ENCODE peak calls at places on chromosomes 5 and 9, in six cellular contexts. G is psoas muscle, I is body of pancreas, N is bronchial epithelial cell, A is PC-9, J is transverse colon. M is an unnamed sample. For H3K36me3, the result is how much of the 10 kb centered on the place peaks cover.

GRCh38 chr5:171681667-171682066 is 104.0 kb upstream of the SMIM23 start:
- DNase-seq in J (no peak), N (peak), I (no peak), G (no peak), A (no peak), M (no peak)

GRCh38 chr5:147072591-147072990 is 162.2 kb upstream of the STK32A start:
- DNase-seq in J (no peak), G (no peak), I (peak), N (no peak), A (no peak), M (no peak)

GRCh38 chr5:172936441-172936840 is 22.8 kb upstream of the RPL26L1 start:
- DNase-seq in J (no peak), A (no peak), I (no peak), N (no peak), G (no peak), M (no peak)

GRCh38 chr9:70532753-70533152 is 118.3 kb upstream of the KLF9 start:
- DNase-seq in A (no peak), I (no peak), G (no peak), N (no peak), J (no peak), M (no peak)

GRCh38 chr9:105076729-105077128 is 148.8 kb upstream of the ABCA1 start:
- DNase-seq in I (no peak), A (no peak), G (no peak), J (no peak), N (no peak), M (no peak)

GRCh38 chr5:85182344-85182743 is 797.7 kb upstream of the EDIL3 start:
- DNase-seq in G (no peak), N (no peak), J (no peak), A (no peak), I (no peak), M (no peak)

GRCh38 chr5:143533978-143534763 is 130.7 kb upstream of the NR3C1 start:
- DNase-seq in J (no peak), N (no peak), I (peak), A (peak), G (no peak), M (no peak)

GRCh38 chr9:137310190-137311052 is 8.3 kb upstream of the NRARP start:
- DNase-seq in J (peak), I (peak), G (peak), N (peak), A (peak), M (peak)

GRCh38 chr5:135289651-135290050 is 109.4 kb downstream of the MACROH2A1 start:
- DNase-seq in J (no peak), N (no peak), A (no peak), G (no peak), I (no peak), M (no peak)

GRCh38 chr5:10489810-10490426 is 48.2 kb downstream of the ROPN1L start:
- DNase-seq in N (no peak), G (no peak), A (no peak), J (no peak), I (no peak), M (no peak)

GRCh38 chr5:163506726-163507125 is 1.3 kb downstream of the MAT2B start:
- DNase-seq in A (no peak), J (no peak), I (no peak), G (no peak), N (peak), M (no peak)

GRCh38 chr5:170554566-170555267 is 50.9 kb downstream of the KCNIP1 start:
- DNase-seq in J (peak), I (no peak), G (no peak), N (no peak), A (no peak), M (no peak)

GRCh38 chr5:73093943-73094342 is 26.4 kb upstream of the TMEM171 start:
- DNase-seq in G (no peak), I (no peak), N (peak), A (peak), J (no peak), M (no peak)

GRCh38 chr5:2909035-2909434 is 157.6 kb upstream of the IRX2 start:
- DNase-seq in I (no peak), J (no peak), A (no peak), N (no peak), G (no peak), M (no peak)

GRCh38 chr5:113020461-113021273 is 44.1 kb downstream of the DCP2 start:
- DNase-seq in G (no peak), J (no peak), I (no peak), N (peak), A (no peak), M (no peak)

GRCh38 chr9:2170737-2171136 is 155.6 kb downstream of the SMARCA2 start:
- DNase-seq in A (no peak), I (no peak), G (no peak), N (peak), J (no peak), M (no peak)

GRCh38 chr9:116350213-116350612 is 196.6 kb downstream of the PAPPA start:
- DNase-seq in J (no peak), A (no peak), G (no peak), N (no peak), I (no peak), M (no peak)

GRCh38 chr9:126043691-126044090 is 282.9 kb upstream of the MVB12B start:
- DNase-seq in I (no peak), N (no peak), A (no peak), J (no peak), G (no peak), M (no peak)

GRCh38 chr9:95089257-95089873 is 228.1 kb downstream of the FANCC start:
- DNase-seq in N (no peak), A (no peak), G (no peak), I (no peak), J (no peak), M (no peak)

GRCh38 chr5:65338606-65339151 is 143.0 kb downstream of the ADAMTS6 start:
- DNase-seq in I (no peak), J (no peak), G (peak), A (no peak), N (no peak), M (no peak)

GRCh38 chr9:100505564-100506159 is 32.7 kb downstream of the TMEFF1 start:
- DNase-seq in J (peak), I (peak), N (peak), A (peak), G (peak), M (peak)

GRCh38 chr5:92372766-92373165 is 989.6 kb upstream of the ARRDC3 start:
- DNase-seq in A (no peak), N (peak), J (no peak), I (no peak), G (no peak), M (no peak)

GRCh38 chr5:32651638-32652037 is 59.5 kb upstream of the NPR3 start:
- DNase-seq in I (no peak), G (no peak), J (no peak), N (no peak), A (no peak), M (no peak)

GRCh38 chr9:109506097-109506712 is 8.1 kb upstream of the PTPN3 start:
- DNase-seq in J (no peak), A (no peak), G (no peak), N (no peak), I (no peak), M (no peak)

GRCh38 chr5:177504086-177505056 is 5.3 kb downstream of the DOK3 start:
- DNase-seq in I (no peak), A (no peak), J (no peak), G (no peak), N (no peak), M (no peak)

GRCh38 chr5:54669285-54669684 is 151.7 kb downstream of the SNX18 start:
- DNase-seq in N (no peak), J (no peak), I (no peak), A (no peak), G (no peak), M (no peak)

GRCh38 chr5:149063017-149063687 is at the start of gene SH3TC2:
- DNase-seq in I (peak), N (peak), J (peak), A (peak), G (peak), M (no peak)

GRCh38 chr9:107358867-107359440 is 75.9 kb downstream of the RAD23B start:
- DNase-seq in A (no peak), G (no peak), J (no peak), I (no peak), N (no peak), M (no peak)

GRCh38 chr5:129906177-129906887 is 2.1 kb downstream of the CHSY3 start:
- DNase-seq in G (no peak), N (no peak), J (peak), A (peak), I (peak), M (no peak)

GRCh38 chr5:76475936-76476335 is 72.9 kb downstream of the IQGAP2 start:
- DNase-seq in G (no peak), A (no peak), N (no peak), I (no peak), J (peak), M (no peak)

GRCh38 chr5:97923496-97923895 is 740.4 kb upstream of the RIOK2 start:
- DNase-seq in G (no peak), I (no peak), N (no peak), J (no peak), A (no peak), M (peak)

GRCh38 chr9:133341369-133342082 is 5.5 kb upstream of the SURF6 start:
- DNase-seq in N (no peak), G (peak), I (no peak), J (peak), A (no peak), M (no peak)

GRCh38 chr9:89427621-89428221 is 70.2 kb downstream of the SEMA4D start:
- DNase-seq in A (no peak), I (no peak), J (no peak), N (no peak), G (peak), M (no peak)

GRCh38 chr9:132991351-132992300 is 13.1 kb downstream of the GFI1B start:
- DNase-seq in N (no peak), J (no peak), I (no peak), A (no peak), G (no peak), M (no peak)

DNA sequence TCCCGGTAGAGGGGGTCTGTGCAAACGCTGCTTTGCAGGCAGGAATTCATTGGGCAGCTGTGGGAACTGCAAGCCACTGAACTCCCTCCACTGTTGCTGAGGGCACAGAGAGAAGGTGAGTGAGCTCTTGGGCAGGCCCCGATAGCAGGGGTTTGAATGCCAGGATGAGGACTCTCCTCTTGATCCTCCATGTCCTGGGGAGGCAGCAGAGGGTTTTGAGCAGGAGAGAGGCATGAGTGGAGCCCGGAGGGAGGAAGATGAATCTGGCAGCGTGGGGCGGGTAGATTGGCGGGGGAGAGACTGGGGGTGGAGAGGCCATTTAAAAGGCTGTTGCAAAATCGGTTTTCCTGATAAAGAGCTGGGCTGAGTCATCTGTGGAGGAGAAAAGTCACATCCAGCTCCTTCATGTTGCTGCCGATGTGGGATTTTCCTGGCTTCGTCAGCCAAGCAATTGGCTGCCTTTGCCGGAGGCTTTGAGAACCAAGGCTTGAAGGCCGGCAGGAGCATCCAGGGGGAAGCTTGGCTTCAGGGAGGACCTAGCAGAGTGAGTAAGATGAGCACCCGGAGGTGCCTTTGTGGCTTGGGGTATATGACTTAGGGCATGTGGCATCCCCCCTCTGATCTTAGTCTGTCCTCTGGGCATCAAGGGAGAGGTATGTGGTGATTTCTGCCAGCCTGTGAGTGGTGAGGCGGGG is at the start of gene SYNPO:
- DNase-seq in I (peak), G (peak), N (peak), A (peak), J (no peak), M (no peak)
- H3K4me3 ChIP-seq in I (no peak), G (peak), N (peak), A (peak), J (no peak), M (no peak)

GRCh38 chr9:135674977-135675376 is 11.9 kb downstream of the LCN9 start:
- DNase-seq in J (no peak), N (no peak), G (no peak), A (no peak), I (no peak), M (no peak)

GRCh38 chr9:135670721-135671590 is 7.8 kb downstream of the LCN9 start:
- DNase-seq in N (no peak), G (peak), A (no peak), J (no peak), I (no peak), M (no peak)

GRCh38 chr9:135673941-135674340 is 10.8 kb downstream of the LCN9 start:
- DNase-seq in N (no peak), A (no peak), J (no peak), I (no peak), G (peak), M (no peak)

GRCh38 chr9:135669616-135670285 is 6.6 kb downstream of the LCN9 start:
- DNase-seq in A (no peak), J (no peak), I (no peak), N (no peak), G (peak), M (no peak)

DNA sequence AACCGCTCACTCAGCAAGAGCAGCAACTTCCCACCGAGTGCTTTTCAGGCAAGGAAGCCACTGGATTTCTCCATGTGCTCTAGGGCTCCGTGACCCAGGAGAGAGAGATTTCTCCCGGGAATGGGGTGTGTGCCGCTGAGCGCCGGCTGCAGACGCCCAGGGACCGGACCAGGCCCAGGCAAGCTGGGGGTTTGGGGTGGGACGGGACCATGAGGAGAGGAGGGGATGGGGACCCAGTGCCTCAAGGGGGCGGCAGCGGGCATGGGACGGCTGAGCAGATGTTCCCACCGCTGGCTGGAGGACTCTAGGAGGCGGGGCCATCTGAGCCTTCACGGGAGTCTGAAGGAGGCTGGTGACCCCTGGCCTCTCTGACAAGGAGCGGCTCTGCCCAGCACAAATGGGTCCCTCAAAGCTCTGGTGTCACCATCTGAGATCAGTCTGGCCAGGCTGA is 8.5 kb downstream of the LCN9 start:
- DNase-seq in G (peak), I (no peak), A (no peak), N (no peak), J (no peak), M (no peak)
- TF ChIP-seq CTCF in G (no peak), I (no peak), A (no peak), N (no peak), J (no peak), M (no peak)

GRCh38 chr9:128540630-128541355 is 11.6 kb upstream of the SPTAN1 start:
- DNase-seq in A (no peak), J (no peak), I (no peak), G (no peak), N (no peak), M (no peak)
- H3K36me3 ChIP-seq in A (under half), J (under half), I (under half), G (half or more), N (under half), M (under half)

GRCh38 chr5:132488590-132488989 is 2.0 kb downstream of the IRF1 start:
- DNase-seq in I (no peak), G (no peak), N (peak), J (no peak), A (no peak), M (no peak)
- H3K4me3 ChIP-seq in I (no peak), G (peak), N (no peak), J (peak), A (peak), M (peak)

GRCh38 chr5:42514759-42515158 is 91.5 kb downstream of the GHR start:
- DNase-seq in I (peak), N (peak), A (no peak), G (no peak), J (no peak), M (no peak)
- TF ChIP-seq CTCF in I (no peak), N (peak), A (peak), G (peak), J (no peak), M (peak)

DNA sequence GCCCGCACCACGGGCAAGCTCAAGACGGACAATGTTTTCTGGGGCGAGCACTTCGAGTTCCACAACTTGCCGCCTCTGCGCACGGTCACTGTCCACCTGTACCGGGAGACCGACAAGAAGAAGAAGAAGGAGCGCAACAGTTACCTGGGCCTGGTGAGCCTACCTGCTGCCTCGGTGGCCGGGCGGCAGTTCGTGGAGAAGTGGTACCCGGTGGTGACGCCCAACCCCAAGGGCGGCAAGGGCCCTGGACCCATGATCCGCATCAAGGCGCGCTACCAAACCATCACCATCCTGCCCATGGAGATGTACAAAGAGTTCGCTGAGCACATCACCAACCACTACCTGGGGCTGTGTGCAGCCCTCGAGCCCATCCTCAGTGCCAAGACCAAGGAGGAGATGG is 108.6 kb downstream of the DAB2IP start:
- DNase-seq in I (no peak), G (no peak), A (no peak), J (no peak), N (no peak), M (no peak)
- H3K36me3 ChIP-seq in I (under half), G (half or more), A (under half), J (under half), N (half or more), M (under half)

DNA sequence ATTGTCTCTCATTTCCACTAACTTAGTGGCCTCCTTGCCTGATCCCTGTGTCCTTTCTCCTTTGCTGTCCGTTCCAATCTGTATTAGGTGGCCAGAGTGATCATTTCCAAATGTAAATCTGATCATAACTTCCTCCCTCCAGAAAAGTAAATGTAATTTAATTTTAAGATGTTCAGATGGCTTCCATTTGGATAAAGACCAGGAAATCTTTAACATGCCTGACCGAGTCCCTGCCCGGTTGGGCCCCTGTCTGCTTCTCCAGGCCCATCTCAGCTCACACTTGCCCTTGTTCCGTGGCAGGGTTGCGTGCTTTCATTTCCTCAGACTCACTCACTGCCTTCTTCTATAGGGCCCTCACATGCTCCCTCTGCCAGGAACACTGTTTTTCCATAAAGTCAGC is 7.6 kb downstream of the MAP3K1 start:
- DNase-seq in G (no peak), J (no peak), N (no peak), A (no peak), I (no peak), M (no peak)
- H3K4me3 ChIP-seq in G (no peak), J (no peak), N (no peak), A (no peak), I (no peak), M (no peak)

DNA sequence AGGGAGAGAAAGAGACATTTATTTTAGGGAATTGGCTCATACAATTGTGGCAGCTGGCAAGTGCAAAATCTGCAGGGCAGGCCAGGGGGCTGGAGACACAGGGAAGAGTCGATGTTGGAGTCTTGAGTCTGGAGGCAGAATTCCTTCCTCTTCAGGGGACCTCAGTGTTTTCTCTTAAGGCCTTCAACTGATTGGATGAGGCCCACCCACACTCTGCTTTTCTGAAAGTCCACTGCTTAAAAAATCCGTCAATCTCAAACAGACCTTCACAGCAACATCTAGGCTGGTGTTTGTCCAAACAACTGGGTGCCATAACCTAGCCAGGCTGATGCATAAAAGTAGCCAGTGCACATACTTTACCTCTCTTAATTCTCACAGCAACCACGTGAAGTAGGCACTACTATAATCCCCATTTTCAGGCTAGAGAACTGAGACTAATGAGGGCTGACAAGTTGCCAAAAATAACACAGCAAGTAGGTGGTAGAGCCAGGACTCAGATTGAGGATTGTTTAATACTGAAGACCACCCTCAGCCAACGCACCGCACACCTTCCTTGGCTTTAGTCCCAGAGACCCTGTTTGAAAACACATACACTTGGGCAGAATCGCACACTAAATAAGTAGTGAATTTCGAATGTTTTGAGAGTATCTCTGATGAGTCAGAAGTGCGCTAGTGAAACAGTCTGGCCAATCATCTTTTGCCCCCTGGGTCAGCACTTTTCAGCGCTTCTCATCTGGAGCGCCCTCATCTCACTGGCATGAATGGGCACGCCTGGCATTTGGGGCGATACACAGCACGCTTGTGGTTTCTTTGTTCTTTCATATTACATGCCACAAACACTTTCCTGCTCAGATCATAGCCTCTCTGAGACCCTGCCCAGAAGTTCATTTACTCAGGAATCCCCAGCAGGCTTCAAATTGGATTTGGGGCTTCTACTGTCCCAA is 591.4 kb downstream of the CCDC171 start:
- DNase-seq in J (no peak), I (no peak), G (no peak), N (peak), A (no peak), M (no peak)
- TF ChIP-seq CTCF in J (no peak), I (no peak), G (no peak), N (no peak), A (no peak), M (no peak)

DNA sequence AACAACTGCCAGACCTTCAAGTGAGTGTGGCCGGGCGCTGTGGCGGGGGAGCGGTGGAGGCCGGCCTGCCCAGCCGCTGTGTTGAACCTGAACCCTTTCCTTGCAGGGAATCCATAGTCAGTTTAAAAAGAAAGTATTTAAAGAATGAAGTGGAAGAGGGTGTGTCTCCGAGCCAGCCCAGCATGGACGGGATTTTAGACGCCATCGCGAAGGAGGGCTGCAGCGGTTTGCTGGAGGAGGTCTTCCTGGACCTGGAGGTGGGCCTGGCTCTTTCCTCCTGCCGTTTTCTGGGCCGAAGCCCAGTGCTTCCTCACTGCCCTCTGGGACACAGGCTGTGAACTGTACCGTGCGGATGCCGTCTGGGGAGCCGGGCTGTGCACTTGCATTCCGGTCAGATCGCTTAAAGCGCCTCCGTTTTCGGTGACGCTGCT is 19.1 kb downstream of the EXOC3 start:
- DNase-seq in N (no peak), G (peak), I (peak), A (no peak), J (peak), M (no peak)
- H3K36me3 ChIP-seq in N (under half), G (half or more), I (under half), A (under half), J (under half), M (under half)

M was measured in GM06990.